ENCODE peak calls at places on chromosomes 11 and 22, in nine cellular contexts. J, C, R, K, L, O, W, Q and E are unnamed samples.

GRCh38 chr11:46845740-46846509 is at the start of gene CKAP5:
- DNase-seq in L (peak; percentile 88), R (peak; percentile 90), K (peak; percentile 90), O (peak; percentile 91), W (peak; percentile 94), J (peak; percentile 96), Q (peak; percentile 73), C (peak; percentile 86), E (peak; percentile 77)

GRCh38 chr11:95134491-95134890 is 44.8 kb downstream of the ENDOD1 start:
- DNase-seq in O (peak; percentile 74), K (no peak), C (no peak), W (peak; percentile 34), R (no peak), L (peak; percentile 44), J (no peak), Q (no peak), E (peak; percentile 100)

GRCh38 chr11:22521226-22521625 is 104.4 kb downstream of the FANCF start:
- DNase-seq in R (peak; percentile 1), L (peak; percentile 68), J (no peak), K (no peak), C (no peak), Q (no peak), O (no peak), W (no peak), E (peak; percentile 87)

GRCh38 chr11:11989774-11990744 is 18.4 kb downstream of the DKK3 start:
- DNase-seq in R (no peak), K (no peak), O (peak; percentile 66), C (no peak), L (peak; percentile 41), W (no peak), J (peak; percentile 62), Q (no peak), E (no peak)

GRCh38 chr11:60950933-60951610 is 904 bp downstream of the SLC15A3 start:
- DNase-seq in C (no peak), L (no peak), K (peak; percentile 46), R (peak; percentile 65), O (peak; percentile 24), W (peak; percentile 51), J (peak; percentile 60), Q (no peak), E (no peak)

GRCh38 chr11:128544625-128545024 is 42.7 kb downstream of the ETS1 start:
- DNase-seq in R (no peak), O (peak; percentile 71), C (no peak), K (no peak), J (no peak), Q (no peak), L (peak; percentile 24), W (no peak), E (no peak)

GRCh38 chr11:126968915-126969314 is 31.7 kb downstream of the KIRREL3 start:
- DNase-seq in L (no peak), J (no peak), Q (peak; percentile 48), K (peak; percentile 3), C (no peak), O (no peak), W (no peak), R (no peak), E (peak; percentile 6)

GRCh38 chr11:108135845-108136599 is 14.7 kb downstream of the ACAT1 start:
- DNase-seq in L (peak; percentile 27), J (no peak), W (no peak), O (peak; percentile 31), R (no peak), C (no peak), Q (no peak), K (peak; percentile 29), E (no peak)

GRCh38 chr11:117099681-117100080 is 1.5 kb upstream of the SIK3 start:
- DNase-seq in R (no peak), L (no peak), O (no peak), W (no peak), J (peak; percentile 44), Q (no peak), K (no peak), C (no peak), E (no peak)

GRCh38 chr22:50053861-50054260 is 4.2 kb downstream of the TTLL8 start:
- DNase-seq in K (no peak), O (no peak), L (no peak), Q (no peak), C (no peak), W (no peak), R (no peak), J (no peak), E (no peak)